ENCODE peak calls at places on chromosomes 11 and 22, in nine cellular contexts. Z is Panc1, D is stomach, L is HCT116, W is K562, F is endothelial cell of umbilical vein, N is breast epithelium, V is vagina, H is spleen. Q is an unnamed sample.

GRCh38 chr22:24985824-24986214 is 33.3 kb downstream of the KIAA1671 start:
- DNase-seq in Z (no peak), D (no peak), L (no peak), W (no peak), F (peak; percentile 99), N (no peak), V (no peak), H (no peak), Q (no peak)

GRCh38 chr11:29159552-29160465 is 857.0 kb downstream of the KCNA4 start:
- DNase-seq in Z (peak; percentile 17), D (peak; percentile 34), L (peak; percentile 31), W (peak; percentile 12), F (peak; percentile 82), N (no peak), V (no peak), H (no peak), Q (peak; percentile 84)

GRCh38 chr11:612201-612960 is 3.4 kb downstream of the IRF7 start:
- DNase-seq in Z (no peak), D (peak; percentile 76), L (peak; percentile 16), W (no peak), F (no peak), N (no peak), V (no peak), H (no peak), Q (peak; percentile 63)

GRCh38 chr11:110125632-110126031 is 32.4 kb downstream of the ZC3H12C start:
- DNase-seq in Z (no peak), D (no peak), L (no peak), W (no peak), F (no peak), N (no peak), V (no peak), H (no peak), Q (no peak)

GRCh38 chr22:43191831-43192230 is 4.9 kb upstream of the TTLL12 start:
- DNase-seq in Z (no peak), D (no peak), L (no peak), W (no peak), F (no peak), N (no peak), V (no peak), H (no peak), Q (no peak)

GRCh38 chr11:84655729-84656128 is 971.4 kb downstream of the DLG2 start:
- DNase-seq in Z (no peak), D (no peak), L (no peak), W (no peak), F (no peak), N (no peak), V (no peak), H (no peak), Q (peak; percentile 32)

GRCh38 chr11:93498099-93499040 is 44.8 kb downstream of the SMCO4 start:
- DNase-seq in Z (no peak), D (no peak), L (no peak), W (no peak), F (no peak), N (no peak), V (no peak), H (no peak), Q (peak; percentile 44)

GRCh38 chr22:23291806-23292452 is 111.6 kb downstream of the BCR start:
- DNase-seq in Z (no peak), D (no peak), L (no peak), W (no peak), F (no peak), N (no peak), V (no peak), H (no peak), Q (no peak)

GRCh38 chr22:43293259-43293658 is 49.9 kb downstream of the SCUBE1 start:
- DNase-seq in Z (no peak), D (peak; percentile 36), L (no peak), W (peak; percentile 56), F (no peak), N (peak; percentile 47), V (no peak), H (no peak), Q (no peak)

GRCh38 chr11:47152953-47153950 is 23.4 kb downstream of the ARFGAP2 start:
- DNase-seq in Z (no peak), D (peak; percentile 84), L (no peak), W (peak; percentile 79), F (peak; percentile 76), N (peak; percentile 67), V (no peak), H (no peak), Q (peak; percentile 93)

GRCh38 chr11:16191212-16191851 is 165.0 kb downstream of the SOX6 start:
- DNase-seq in Z (no peak), D (no peak), L (no peak), W (no peak), F (no peak), N (no peak), V (no peak), H (no peak), Q (no peak)

GRCh38 chr11:32178692-32179091 is 87.8 kb downstream of the RCN1 start:
- DNase-seq in Z (no peak), D (no peak), L (no peak), W (no peak), F (no peak), N (no peak), V (no peak), H (no peak), Q (no peak)

DNA sequence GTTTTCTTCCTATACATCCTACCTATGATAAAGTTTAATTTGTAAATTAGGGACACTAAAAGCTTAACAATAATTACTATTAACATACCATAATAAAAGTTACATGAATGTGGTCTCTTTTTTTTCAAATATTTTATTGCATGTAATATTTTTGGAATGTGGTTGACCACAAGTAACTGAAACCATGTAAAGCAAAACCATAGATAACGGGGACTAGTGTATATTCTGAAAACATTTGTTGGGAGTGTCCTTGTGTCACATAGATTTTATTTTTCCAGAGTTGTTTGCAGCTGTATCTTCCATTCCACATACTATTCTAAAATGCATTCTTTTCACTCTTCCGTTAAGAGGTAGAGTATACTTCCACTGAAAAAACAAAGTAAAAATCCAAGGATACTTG is 200.4 kb downstream of the KIF18A start:
- DNase-seq in Z (no peak), D (no peak), L (no peak), W (no peak), F (no peak), N (no peak), V (no peak), H (no peak), Q (no peak)
- H3K4me1 ChIP-seq in Z (no peaks in the 10 kb centered on the region), D (no peaks in the 10 kb centered on the region), L (peaks cover 23% of the 10 kb centered on the region), W (no peaks in the 10 kb centered on the region), F (peaks cover 10% of the 10 kb centered on the region), N (no peaks in the 10 kb centered on the region), V (no peaks in the 10 kb centered on the region), H (no peaks in the 10 kb centered on the region), Q (no peaks in the 10 kb centered on the region)

GRCh38 chr11:119405986-119406385 is 17.0 kb downstream of the THY1 start:
- DNase-seq in Z (no peak), D (no peak), L (no peak), W (no peak), F (no peak), N (no peak), V (no peak), H (no peak), Q (no peak)
- TF ChIP-seq POLR2AphosphoS5 in Z (no peak), D (no peak), L (no peak), W (no peak), F (no peak), N (no peak), V (no peak), H (no peak), Q (no peak)

GRCh38 chr22:37630839-37631435 is 8.5 kb upstream of the SH3BP1 start:
- DNase-seq in Z (no peak), D (peak; percentile 56), L (no peak), W (peak; percentile 50), F (no peak), N (no peak), V (no peak), H (peak; percentile 73), Q (no peak)

GRCh38 chr22:37627545-37627944 is 11.9 kb upstream of the SH3BP1 start:
- DNase-seq in Z (no peak), D (no peak), L (no peak), W (no peak), F (no peak), N (no peak), V (no peak), H (peak; percentile 93), Q (no peak)

GRCh38 chr22:37628830-37629229 is 10.6 kb upstream of the SH3BP1 start:
- DNase-seq in Z (no peak), D (no peak), L (no peak), W (no peak), F (no peak), N (no peak), V (no peak), H (no peak), Q (no peak)

GRCh38 chr22:37631448-37632173 is 7.9 kb upstream of the SH3BP1 start:
- DNase-seq in Z (no peak), D (no peak), L (no peak), W (no peak), F (no peak), N (no peak), V (no peak), H (peak; percentile 84), Q (no peak)

DNA sequence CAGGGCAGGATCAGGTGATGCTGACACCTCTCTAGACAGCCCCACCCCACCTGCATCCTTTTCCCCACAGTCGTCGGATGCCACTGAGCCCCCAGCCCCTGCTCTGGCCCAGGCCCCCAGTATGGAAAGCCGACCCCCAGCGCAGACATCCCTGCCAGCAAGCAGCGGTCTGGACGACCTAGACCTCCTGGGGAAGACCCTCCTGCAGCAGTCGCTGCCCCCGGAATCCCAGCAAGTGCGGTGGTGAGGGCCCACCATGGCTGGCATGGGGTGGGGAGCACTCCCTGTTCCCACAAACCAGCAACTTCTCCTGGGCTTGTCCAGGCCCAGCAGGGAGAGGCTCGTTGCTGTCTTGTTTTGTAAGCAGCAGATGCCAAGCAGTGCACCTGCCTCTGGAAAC is 9.5 kb upstream of the SH3BP1 start:
- DNase-seq in Z (no peak), D (no peak), L (no peak), W (no peak), F (no peak), N (no peak), V (no peak), H (peak; percentile 77), Q (no peak)
- H3K4me1 ChIP-seq in Z (peaks cover 19% of the 10 kb centered on the region), D (peaks cover 67% of the 10 kb centered on the region), L (no peaks in the 10 kb centered on the region), W (peaks cover 27% of the 10 kb centered on the region), F (peaks cover 25% of the 10 kb centered on the region), N (peaks cover 28% of the 10 kb centered on the region), V (peaks cover 51% of the 10 kb centered on the region), H (peaks cover 53% of the 10 kb centered on the region), Q (peaks cover 17% of the 10 kb centered on the region)

DNA sequence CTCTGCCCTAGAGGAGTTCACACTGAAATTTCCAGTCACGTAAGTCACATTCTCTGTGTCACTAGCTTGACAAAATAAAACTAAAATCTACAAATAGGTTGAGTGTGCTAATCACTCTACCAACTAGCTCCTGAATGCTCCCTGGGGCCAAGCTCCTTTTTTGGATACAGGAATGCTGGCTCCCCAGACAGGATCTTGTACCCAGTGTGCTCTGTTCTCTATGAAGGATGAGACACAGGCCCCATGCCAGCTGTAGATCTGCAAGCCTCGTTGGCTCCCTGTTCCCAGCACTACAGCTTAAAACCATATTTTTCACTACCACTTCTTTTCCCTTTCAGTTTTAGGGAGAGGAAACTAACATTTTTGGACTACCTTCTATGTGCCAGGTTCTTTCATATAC is 3.7 kb upstream of the IPO7 start:
- DNase-seq in Z (no peak), D (no peak), L (no peak), W (no peak), F (no peak), N (peak; percentile 64), V (no peak), H (no peak), Q (peak; percentile 21)
- TF ChIP-seq POLR2AphosphoS5 in Z (no peak), D (peak; percentile 36), L (no peak), W (no peak), F (no peak), N (no peak), V (no peak), H (no peak), Q (no peak)